ENCODE peak calls at places on chromosomes 3 and 15, in nine cellular contexts. X is nephron progenitor cell, N is upper lobe of left lung, M is tibial artery, Z is testis, V is body of pancreas, R is HFF-Myc, Q is fibroblast of pulmonary artery, H is GM06990. Y is an unnamed sample.

GRCh38 chr15:71355268-71355667 is 240.0 kb downstream of the THSD4 start:
- DNase-seq in X (no peak), N (no peak), M (no peak), Z (no peak), V (no peak), R (no peak), Q (no peak), H (no peak), Y (no peak)

GRCh38 chr15:40309344-40309862 is 1.7 kb upstream of the PLCB2 start:
- DNase-seq in X (no peak), N (no peak), M (no peak), Z (no peak), V (no peak), R (no peak), Q (no peak), H (no peak), Y (no peak)

GRCh38 chr3:46613313-46614005 is 1.1 kb downstream of the FAM240A start:
- DNase-seq in X (no peak), N (no peak), M (no peak), Z (no peak), V (no peak), R (no peak), Q (no peak), H (no peak), Y (no peak)

GRCh38 chr15:52056496-52056895 is 37.5 kb downstream of the MAPK6 start:
- DNase-seq in X (no peak), N (no peak), M (no peak), Z (no peak), V (no peak), R (no peak), Q (no peak), H (no peak), Y (no peak)

GRCh38 chr15:75985966-75986365 is 26.3 kb downstream of the NRG4 start:
- DNase-seq in X (no peak), N (no peak), M (no peak), Z (no peak), V (no peak), R (no peak), Q (no peak), H (no peak), Y (no peak)

GRCh38 chr3:141412087-141412935 is 44.0 kb downstream of the ZBTB38 start:
- DNase-seq in X (no peak), N (peak), M (peak), Z (peak), V (peak), R (no peak), Q (peak), H (no peak), Y (no peak)

GRCh38 chr15:38374477-38374876 is 79.5 kb upstream of the FAM98B start:
- DNase-seq in X (no peak), N (no peak), M (no peak), Z (no peak), V (no peak), R (no peak), Q (no peak), H (no peak), Y (no peak)

GRCh38 chr3:194855025-194855391 is 169.3 kb downstream of the FAM43A start:
- DNase-seq in X (no peak), N (no peak), M (no peak), Z (no peak), V (no peak), R (no peak), Q (no peak), H (no peak), Y (no peak)

GRCh38 chr15:84734794-84735479 is 13.5 kb upstream of the ZNF592 start:
- DNase-seq in X (peak), N (peak), M (peak), Z (peak), V (peak), R (no peak), Q (no peak), H (peak), Y (peak)

GRCh38 chr3:119211803-119212202 is 28.9 kb downstream of the B4GALT4 start:
- DNase-seq in X (no peak), N (no peak), M (no peak), Z (no peak), V (no peak), R (no peak), Q (no peak), H (no peak), Y (no peak)

GRCh38 chr3:71310595-71311319 is 272.8 kb downstream of the FOXP1 start:
- DNase-seq in X (no peak), N (no peak), M (no peak), Z (peak), V (peak), R (peak), Q (peak), H (no peak), Y (no peak)

GRCh38 chr3:197372076-197372661 is 73.8 kb upstream of the DLG1 start:
- DNase-seq in X (no peak), N (peak), M (no peak), Z (no peak), V (no peak), R (peak), Q (peak), H (no peak), Y (no peak)

GRCh38 chr3:194042947-194043346 is 93.0 kb upstream of the HES1 start:
- DNase-seq in X (no peak), N (no peak), M (no peak), Z (no peak), V (no peak), R (peak), Q (peak), H (no peak), Y (no peak)

GRCh38 chr3:195906865-195907729 is 1.3 kb downstream of the TNK2 start:
- DNase-seq in X (no peak), N (peak), M (no peak), Z (no peak), V (peak), R (no peak), Q (no peak), H (peak), Y (no peak)

GRCh38 chr15:52163321-52164190 is 27.6 kb downstream of the GNB5 start:
- DNase-seq in X (peak), N (no peak), M (no peak), Z (peak), V (no peak), R (no peak), Q (no peak), H (no peak), Y (peak)

GRCh38 chr15:80545078-80545477 is 140.9 kb downstream of the ARNT2 start:
- DNase-seq in X (no peak), N (no peak), M (no peak), Z (no peak), V (no peak), R (no peak), Q (no peak), H (no peak), Y (no peak)

GRCh38 chr3:54123538-54124196 is 1.3 kb downstream of the CACNA2D3 start:
- DNase-seq in X (no peak), N (no peak), M (no peak), Z (peak), V (no peak), R (no peak), Q (peak), H (no peak), Y (no peak)

GRCh38 chr3:44130249-44130648 is 111.4 kb upstream of the TOPAZ1 start:
- DNase-seq in X (no peak), N (no peak), M (no peak), Z (no peak), V (no peak), R (no peak), Q (no peak), H (no peak), Y (no peak)

GRCh38 chr3:98185180-98185579 is 18.7 kb downstream of the OR5H15 start:
- DNase-seq in X (no peak), N (no peak), M (no peak), Z (no peak), V (no peak), R (no peak), Q (no peak), H (no peak), Y (no peak)

GRCh38 chr3:25971736-25972135 is 181.8 kb downstream of the OXSM start:
- DNase-seq in X (no peak), N (no peak), M (no peak), Z (no peak), V (no peak), R (no peak), Q (no peak), H (no peak), Y (no peak)

GRCh38 chr3:41418961-41419691 is 219.8 kb downstream of the CTNNB1 start:
- DNase-seq in X (no peak), N (no peak), M (no peak), Z (no peak), V (no peak), R (no peak), Q (peak), H (no peak), Y (no peak)

GRCh38 chr15:33742807-33743206 is 225.5 kb upstream of the CHRM5 start:
- DNase-seq in X (no peak), N (no peak), M (no peak), Z (no peak), V (no peak), R (no peak), Q (no peak), H (no peak), Y (no peak)

GRCh38 chr15:22866066-22866465 is 27.6 kb downstream of the NIPA2 start:
- DNase-seq in X (no peak), N (no peak), M (no peak), Z (no peak), V (no peak), R (no peak), Q (peak), H (no peak), Y (no peak)

GRCh38 chr3:51975857-51976549 is 1.1 kb downstream of the ABHD14A start:
- DNase-seq in X (peak), N (peak), M (peak), Z (peak), V (peak), R (no peak), Q (peak), H (peak), Y (peak)

GRCh38 chr15:74657846-74658245 is 38.0 kb downstream of the EDC3 start:
- DNase-seq in X (no peak), N (no peak), M (no peak), Z (no peak), V (no peak), R (no peak), Q (peak), H (no peak), Y (no peak)

GRCh38 chr15:41577863-41578735 is 19.1 kb downstream of the TYRO3 start:
- DNase-seq in X (no peak), N (no peak), M (no peak), Z (no peak), V (peak), R (no peak), Q (no peak), H (no peak), Y (no peak)

GRCh38 chr15:100383302-100384107 is 41.7 kb upstream of the ADAMTS17 start:
- DNase-seq in X (no peak), N (no peak), M (no peak), Z (peak), V (peak), R (no peak), Q (peak), H (no peak), Y (peak)
- TF ChIP-seq CTCF in X (peak), N (peak), M (peak), Z (peak), V (peak), R (no peak), Q (peak), H (peak), Y (peak)

DNA sequence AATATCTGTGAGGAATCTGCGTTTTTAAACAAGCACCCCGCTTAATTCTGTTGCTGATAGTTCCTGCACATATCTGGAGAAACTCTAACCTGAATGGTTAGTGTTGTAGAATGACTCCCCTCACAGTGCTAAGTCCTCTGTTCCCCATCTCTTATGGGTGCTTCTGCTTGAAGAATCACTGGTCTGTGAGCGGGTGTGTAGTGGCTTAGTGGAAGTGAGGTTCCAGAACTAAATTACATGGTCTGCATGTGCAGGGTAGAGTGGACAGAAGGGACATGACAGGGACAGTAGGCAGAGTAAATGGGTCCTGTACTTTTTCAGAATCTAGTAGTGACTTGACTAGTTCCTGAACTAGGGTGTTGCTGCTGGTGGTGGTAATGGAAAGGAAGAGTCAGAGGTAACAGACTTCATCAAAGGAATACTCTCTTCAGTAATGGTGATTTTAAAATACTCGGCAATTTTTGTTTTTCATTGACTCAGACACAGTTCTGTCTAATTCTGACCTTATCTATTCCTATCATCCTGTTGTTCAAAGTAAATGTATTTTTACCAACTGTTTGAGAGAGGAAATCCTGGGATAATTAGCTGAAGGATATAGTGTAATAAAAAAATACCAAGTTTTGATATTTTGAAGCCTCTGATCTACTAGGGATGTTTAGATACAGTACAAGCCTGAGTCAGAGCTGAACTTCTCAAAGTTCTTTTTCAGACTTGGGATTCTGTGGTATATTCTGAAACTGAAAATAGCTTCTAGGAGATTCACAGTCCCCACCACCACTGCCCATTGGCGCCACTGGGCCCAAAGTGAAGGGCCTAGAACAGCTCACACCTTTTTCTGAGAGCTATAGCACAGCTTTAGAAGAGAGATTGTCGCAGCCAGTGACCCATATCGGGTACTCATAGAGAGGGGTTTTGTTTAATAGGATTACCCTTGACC is 55.5 kb downstream of the FNDC3B start:
- DNase-seq in X (no peak), N (no peak), M (no peak), Z (no peak), V (no peak), R (no peak), Q (no peak), H (peak), Y (no peak)
- TF ChIP-seq CTCF in X (no peak), N (no peak), M (no peak), Z (no peak), V (no peak), R (no peak), Q (no peak), H (peak), Y (no peak)

DNA sequence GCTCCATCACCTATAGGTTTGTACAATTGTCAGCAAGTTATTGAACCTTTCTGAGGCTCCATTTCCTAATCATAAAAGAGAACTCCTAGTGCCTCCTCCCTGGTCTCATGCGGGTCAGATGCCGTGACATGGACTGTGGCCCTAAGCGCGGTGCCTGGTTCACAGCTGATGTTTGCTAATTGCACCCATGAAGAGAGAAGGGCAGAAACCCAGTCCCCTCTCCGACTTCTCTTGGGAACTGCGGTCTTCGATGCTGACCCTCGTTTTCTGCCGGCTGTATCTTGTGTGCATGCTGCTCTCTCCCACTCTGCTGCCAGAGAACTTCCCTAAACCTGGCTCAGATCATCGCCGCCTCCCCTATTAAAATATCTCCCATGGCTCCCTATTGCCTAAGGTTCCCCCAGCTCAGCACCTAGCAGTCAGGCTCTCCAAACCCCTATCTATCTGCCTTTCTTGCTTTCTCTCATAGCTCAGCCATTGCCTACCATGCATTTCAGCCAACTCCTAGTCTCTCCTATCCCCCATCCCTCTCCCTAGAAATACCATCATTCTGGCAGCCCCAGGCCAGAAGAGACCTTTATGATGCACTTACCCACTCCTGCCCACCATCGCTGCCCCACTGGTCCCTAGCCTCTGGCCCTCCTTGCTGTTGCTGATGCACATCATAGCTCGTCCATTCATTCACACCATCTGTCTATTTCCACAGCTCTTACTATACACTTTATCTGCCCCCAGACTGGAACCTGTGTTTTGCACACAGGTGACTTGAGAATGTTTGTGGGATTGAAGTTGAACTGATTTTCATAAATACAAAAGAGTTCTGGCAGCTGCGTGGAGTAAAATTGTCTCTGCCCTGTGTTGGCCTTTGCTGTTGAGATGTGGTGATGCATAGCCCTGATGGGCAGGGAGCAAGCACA is 6.6 kb downstream of the ISG20 start:
- DNase-seq in X (no peak), N (peak), M (peak), Z (no peak), V (no peak), R (no peak), Q (no peak), H (no peak), Y (no peak)
- TF ChIP-seq CTCF in X (no peak), N (no peak), M (no peak), Z (no peak), V (no peak), R (no peak), Q (no peak), H (no peak), Y (no peak)

GRCh38 chr15:82798104-82798503 is 7.8 kb downstream of the FSD2 start:
- DNase-seq in X (no peak), N (no peak), M (no peak), Z (no peak), V (no peak), R (no peak), Q (no peak), H (no peak), Y (no peak)
- TF ChIP-seq CTCF in X (no peak), N (no peak), M (no peak), Z (no peak), V (no peak), R (no peak), Q (no peak), H (no peak), Y (no peak)

GRCh38 chr15:73053398-73053723 is 1.1 kb downstream of the NEO1 start:
- DNase-seq in X (no peak), N (no peak), M (no peak), Z (no peak), V (no peak), R (no peak), Q (no peak), H (no peak), Y (no peak)

GRCh38 chr15:73051402-73051810 is 857 bp upstream of the NEO1 start:
- DNase-seq in X (no peak), N (peak), M (no peak), Z (peak), V (peak), R (no peak), Q (no peak), H (no peak), Y (no peak)

GRCh38 chr15:73054417-73054963 is 2.2 kb downstream of the NEO1 start:
- DNase-seq in X (no peak), N (no peak), M (no peak), Z (no peak), V (no peak), R (no peak), Q (no peak), H (no peak), Y (no peak)

GRCh38 chr15:73051811-73052678 is at the start of gene NEO1:
- DNase-seq in X (peak), N (peak), M (peak), Z (peak), V (peak), R (no peak), Q (peak), H (peak), Y (peak)

DNA sequence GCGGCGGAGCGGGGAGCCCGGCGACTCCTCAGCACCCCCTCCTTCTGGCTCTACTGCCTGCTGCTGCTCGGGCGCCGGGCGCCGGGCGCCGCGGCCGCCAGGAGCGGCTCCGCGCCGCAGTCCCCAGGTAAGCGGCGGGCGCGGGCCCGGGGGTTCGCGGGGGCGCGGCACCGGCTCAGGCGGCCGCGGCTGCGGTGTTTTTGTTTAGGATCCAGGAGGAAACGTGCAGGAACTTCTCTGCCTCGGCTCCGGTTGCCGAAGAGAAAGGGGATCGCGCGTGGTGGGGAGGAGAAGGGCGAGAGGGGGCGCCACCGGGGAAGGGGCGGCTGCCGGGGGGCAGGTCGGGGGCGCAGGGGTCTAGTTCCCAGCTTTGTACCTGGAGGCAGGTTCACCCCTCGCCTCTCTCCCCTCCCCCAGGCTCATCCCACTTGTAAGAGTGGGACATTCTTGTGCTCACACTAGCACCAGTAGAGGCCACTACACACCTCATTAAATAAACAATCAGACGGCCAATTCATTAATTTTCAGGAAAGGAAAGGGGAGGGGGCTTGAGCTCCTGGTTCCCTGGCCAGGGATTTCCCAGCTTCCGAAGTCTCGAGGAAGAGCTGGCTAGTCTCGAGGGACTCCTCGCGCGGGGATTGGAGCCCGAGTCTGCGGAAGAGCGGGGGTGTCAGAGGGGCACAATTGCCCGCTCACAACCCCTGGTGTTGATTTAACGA is 575 bp downstream of the NEO1 start:
- DNase-seq in X (peak), N (peak), M (peak), Z (peak), V (peak), R (no peak), Q (peak), H (peak), Y (peak)
- TF ChIP-seq CTCF in X (peak), N (no peak), M (peak), Z (no peak), V (peak), R (no peak), Q (peak), H (peak), Y (no peak)

Y was measured in endothelial cell.